ENCODE peak calls at places on chromosomes 12 and 14, in seven cellular contexts. E is fibroblast of lung; N is effector memory CD4-positive, alpha-beta T cell; S is GM23248; H is DND-41; J is PC-3; W is OCI-LY7. R is an unnamed sample.
A peak's percentile ranks its signal among the peaks of the same experiment; 100 is the strongest.

GRCh38 chr12:26318661-26319068 is 123.3 kb downstream of the SSPN start:
- DNase-seq in E (peak; percentile 85), N (no peak), S (peak; percentile 83), H (no peak), J (peak; percentile 53), W (peak; percentile 74), R (peak; percentile 59)

GRCh38 chr12:109329710-109330109 is 18.0 kb upstream of the MYO1H start:
- DNase-seq in E (no peak), N (no peak), S (no peak), H (no peak), J (no peak), W (no peak), R (no peak)

GRCh38 chr14:90620540-90621204 is 195.6 kb downstream of the TTC7B start:
- DNase-seq in E (no peak), N (no peak), S (no peak), H (no peak), J (no peak), W (no peak), R (no peak)

GRCh38 chr12:124780336-124780735 is 83.3 kb downstream of the SCARB1 start:
- DNase-seq in E (no peak), N (no peak), S (no peak), H (no peak), J (no peak), W (no peak), R (no peak)

GRCh38 chr12:122051231-122051876 is 27.2 kb upstream of the MLXIP start:
- DNase-seq in E (no peak), N (no peak), S (no peak), H (no peak), J (no peak), W (no peak), R (no peak)

GRCh38 chr12:81874166-81874565 is 115.0 kb upstream of the PPFIA2 start:
- DNase-seq in E (no peak), N (no peak), S (no peak), H (no peak), J (no peak), W (no peak), R (no peak)

GRCh38 chr12:68868043-68868790 is 60.2 kb downstream of the MDM2 start:
- DNase-seq in E (no peak), N (no peak), S (no peak), H (no peak), J (no peak), W (no peak), R (no peak)

GRCh38 chr14:73591690-73592448 is at the start of gene ACOT4:
- DNase-seq in E (peak; percentile 54), N (peak; percentile 13), S (peak; percentile 46), H (no peak), J (peak; percentile 65), W (no peak), R (no peak)

GRCh38 chr12:17020765-17021164 is 414.8 kb upstream of the LMO3 start:
- DNase-seq in E (no peak), N (no peak), S (no peak), H (no peak), J (no peak), W (no peak), R (no peak)

GRCh38 chr14:22412936-22413411 is 176.1 kb downstream of the DAD1 start:
- DNase-seq in E (peak; percentile 91), N (no peak), S (peak; percentile 37), H (no peak), J (no peak), W (no peak), R (no peak)

GRCh38 chr14:77243853-77244252 is 27.2 kb downstream of the NGB start:
- DNase-seq in E (no peak), N (no peak), S (no peak), H (no peak), J (no peak), W (peak; percentile 79), R (no peak)

GRCh38 chr14:64938972-64939816 is 3.4 kb downstream of the GPX2 start:
- DNase-seq in E (no peak), N (no peak), S (no peak), H (no peak), J (no peak), W (no peak), R (no peak)

GRCh38 chr12:120581998-120582397 is 796 bp upstream of the POP5 start:
- DNase-seq in E (no peak), N (no peak), S (peak; percentile 84), H (no peak), J (peak; percentile 25), W (no peak), R (no peak)

GRCh38 chr14:65847065-65847847 is 434.7 kb downstream of the FUT8 start:
- DNase-seq in E (no peak), N (peak; percentile 66), S (no peak), H (peak; percentile 89), J (no peak), W (peak; percentile 47), R (no peak)

GRCh38 chr12:8011331-8011730 is 21.2 kb upstream of the FOXJ2 start:
- DNase-seq in E (peak; percentile 59), N (no peak), S (peak; percentile 28), H (no peak), J (no peak), W (no peak), R (no peak)

GRCh38 chr14:75022655-75023054 is 19.9 kb downstream of the EIF2B2 start:
- DNase-seq in E (no peak), N (no peak), S (peak; percentile 46), H (peak; percentile 23), J (peak; percentile 33), W (peak; percentile 44), R (no peak)

GRCh38 chr12:131827961-131828534 is at the start of gene MMP17:
- DNase-seq in E (peak; percentile 62), N (no peak), S (peak; percentile 94), H (no peak), J (peak; percentile 79), W (no peak), R (no peak)

GRCh38 chr14:57364659-57365450 is 25.5 kb upstream of the NAA30 start:
- DNase-seq in E (no peak), N (no peak), S (no peak), H (no peak), J (no peak), W (no peak), R (no peak)

GRCh38 chr14:89429206-89430091 is 12.4 kb upstream of the FOXN3 start:
- DNase-seq in E (peak; percentile 69), N (no peak), S (peak; percentile 56), H (peak; percentile 81), J (no peak), W (peak; percentile 58), R (no peak)

GRCh38 chr12:131553409-131553808 is 157.5 kb upstream of the SFSWAP start:
- DNase-seq in E (no peak), N (no peak), S (no peak), H (no peak), J (no peak), W (no peak), R (no peak)

GRCh38 chr12:102534899-102535298 is 54.5 kb upstream of the IGF1 start:
- DNase-seq in E (no peak), N (no peak), S (peak; percentile 73), H (no peak), J (no peak), W (no peak), R (no peak)

GRCh38 chr14:83556065-83556464 is 1973.9 kb upstream of the FLRT2 start:
- DNase-seq in E (peak; percentile 50), N (no peak), S (no peak), H (no peak), J (no peak), W (no peak), R (no peak)

GRCh38 chr12:58647495-58647894 is 272.8 kb downstream of the LRIG3 start:
- DNase-seq in E (no peak), N (no peak), S (peak; percentile 8), H (no peak), J (no peak), W (no peak), R (no peak)

GRCh38 chr14:68781161-68782021 is 11.5 kb downstream of the ZFP36L1 start:
- DNase-seq in E (no peak), N (peak; percentile 54), S (no peak), H (peak; percentile 40), J (no peak), W (peak; percentile 39), R (no peak)
- H3K27ac ChIP-seq in E (peak overlapping the region; percentile 70), N (peak overlapping the region; percentile 82), S (peak overlapping the region; percentile 90), H (peak overlapping the region; percentile 61), J (peak overlapping the region; percentile 80), W (no peak overlapping the region), R (peak overlapping the region; percentile 67)

GRCh38 chr12:739349-739748 is 13.0 kb upstream of the WNK1 start:
- DNase-seq in E (no peak), N (no peak), S (no peak), H (no peak), J (no peak), W (no peak), R (no peak)

GRCh38 chr12:737117-737739 is 15.2 kb upstream of the WNK1 start:
- DNase-seq in E (no peak), N (no peak), S (no peak), H (no peak), J (no peak), W (no peak), R (no peak)

GRCh38 chr12:740921-741320 is 11.5 kb upstream of the WNK1 start:
- DNase-seq in E (no peak), N (no peak), S (no peak), H (no peak), J (no peak), W (no peak), R (no peak)

GRCh38 chr12:738712-739111 is 13.7 kb upstream of the WNK1 start:
- DNase-seq in E (no peak), N (no peak), S (no peak), H (no peak), J (no peak), W (no peak), R (no peak)
- H3K27ac ChIP-seq in E (no peak overlapping the region), N (no peak overlapping the region), S (no peak overlapping the region), H (no peak overlapping the region), J (no peak overlapping the region), W (no peak overlapping the region), R (no peak overlapping the region)

DNA sequence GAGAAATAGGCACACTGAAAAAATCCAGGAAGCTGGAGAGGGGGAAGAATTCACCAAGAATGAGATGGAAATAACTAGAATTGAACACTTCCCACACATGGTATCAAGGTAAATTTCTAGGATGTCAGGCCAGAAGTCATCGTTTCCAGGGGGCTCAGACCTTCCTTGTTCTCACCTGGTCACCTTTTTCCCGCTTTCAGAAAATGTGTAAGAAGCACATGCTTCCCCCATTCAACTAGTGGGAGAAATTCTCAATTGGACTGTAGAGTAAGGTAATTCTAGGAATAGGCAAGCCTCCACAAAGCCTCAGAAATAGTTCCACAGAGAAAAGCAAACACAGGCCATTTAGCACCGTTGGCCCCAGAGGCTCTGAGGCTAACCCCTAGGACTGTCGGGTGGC is 2.8 kb upstream of the PTMS start:
- DNase-seq in E (no peak), N (no peak), S (no peak), H (no peak), J (no peak), W (no peak), R (no peak)
- H3K27ac ChIP-seq in E (peak overlapping the region; percentile 79), N (no peak overlapping the region), S (peak overlapping the region; percentile 73), H (no peak overlapping the region), J (no peak overlapping the region), W (no peak overlapping the region), R (no peak overlapping the region)

DNA sequence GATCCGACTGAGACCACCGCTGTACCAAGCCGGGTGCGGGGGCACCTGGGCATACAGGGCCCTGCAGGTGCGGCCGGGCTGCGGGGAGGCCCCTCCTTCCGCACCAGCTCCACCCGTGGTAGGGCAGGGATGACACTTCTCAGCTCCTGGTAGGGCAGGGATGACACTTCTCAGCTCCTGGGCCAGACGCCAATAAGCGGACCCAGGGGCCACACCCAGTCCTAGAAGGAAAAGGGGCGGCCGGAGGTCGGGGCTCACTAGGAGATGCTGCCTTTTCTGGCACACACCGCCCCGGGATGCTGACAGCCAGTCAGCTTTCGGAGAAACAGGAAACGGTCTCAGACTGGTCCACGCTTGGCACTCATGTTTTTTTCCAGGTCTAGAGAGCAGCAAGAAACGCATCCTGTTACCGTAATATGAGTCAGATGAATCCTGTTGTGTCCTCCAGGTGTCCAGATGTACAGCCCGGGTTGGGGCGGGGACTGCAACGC is 34.8 kb downstream of the NFKBIA start:
- DNase-seq in E (peak; percentile 46), N (no peak), S (peak; percentile 44), H (no peak), J (peak; percentile 85), W (no peak), R (peak; percentile 66)
- H3K27ac ChIP-seq in E (no peak overlapping the region), N (no peak overlapping the region), S (no peak overlapping the region), H (no peak overlapping the region), J (peak overlapping the region; percentile 38), W (no peak overlapping the region), R (peak overlapping the region; percentile 75)